ENCODE peak calls at places on chromosomes 12 and 14, in five cellular contexts. B is psoas muscle, W is endothelial cell of umbilical vein, D is tibial nerve, R is tibial artery. P is an unnamed sample. For H3K9me3 and H3K4me1, the result is how much of the 10 kb centered on the place peaks cover.

GRCh38 chr12:57540998-57541397 is 6.0 kb downstream of the DCTN2 start:
- DNase-seq in R (no peak), D (no peak), B (no peak), W (no peak), P (no peak)

GRCh38 chr12:23621910-23622309 is 327.6 kb downstream of the SOX5 start:
- DNase-seq in R (no peak), D (no peak), W (peak), B (no peak), P (no peak)

GRCh38 chr12:86456241-86456640 is 200.1 kb upstream of the MGAT4C start:
- DNase-seq in D (no peak), W (no peak), R (no peak), B (no peak), P (no peak)

GRCh38 chr14:75220097-75220496 is 43.7 kb upstream of the TMED10 start:
- DNase-seq in B (no peak), R (no peak), W (no peak), D (no peak), P (peak)

GRCh38 chr14:76495983-76496382 is 120.0 kb downstream of the ESRRB start:
- DNase-seq in W (no peak), B (no peak), D (no peak), R (no peak), P (no peak)

GRCh38 chr14:64879635-64880381 is at the start of gene SPTB:
- DNase-seq in B (peak), R (no peak), W (no peak), D (no peak), P (peak)

GRCh38 chr14:29630566-29631160 is 297.0 kb downstream of the PRKD1 start:
- DNase-seq in D (no peak), R (no peak), W (no peak), B (no peak), P (no peak)

GRCh38 chr14:74973003-74973614 is 17.7 kb upstream of the PGF start:
- DNase-seq in B (peak), D (no peak), W (peak), R (peak), P (peak)

GRCh38 chr14:92613008-92613658 is 99.6 kb downstream of the RIN3 start:
- DNase-seq in R (no peak), B (no peak), D (no peak), W (no peak), P (peak)

DNA sequence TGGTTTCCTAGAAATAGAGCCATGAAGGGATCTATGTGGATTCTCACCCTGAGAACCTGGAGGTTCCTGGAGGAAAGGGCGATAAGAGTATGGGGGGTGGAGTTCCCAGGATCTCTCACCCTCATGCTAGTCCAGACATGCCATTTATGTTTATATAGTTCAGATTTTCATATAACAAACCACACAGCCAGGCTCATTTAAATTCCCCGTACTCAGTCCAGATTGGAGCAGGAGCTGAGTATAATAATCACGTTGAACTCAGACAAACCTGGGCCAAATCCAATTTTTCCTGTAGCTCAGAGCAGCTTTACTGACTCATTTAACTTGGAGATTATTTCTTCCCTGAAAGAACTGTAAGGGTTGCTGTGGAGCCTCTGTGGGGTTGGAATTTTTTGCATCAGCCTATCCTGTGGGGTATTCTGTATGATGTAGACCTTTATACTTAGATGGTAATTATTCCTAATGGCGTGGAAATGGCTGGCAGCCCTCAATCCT is 660.8 kb downstream of the TMEM121 start:
- DNase-seq in W (no peak), R (no peak), D (no peak), B (no peak), P (no peak)
- H3K9me3 ChIP-seq in W (under half), R (under half), D (under half), B (under half), P (under half)

DNA sequence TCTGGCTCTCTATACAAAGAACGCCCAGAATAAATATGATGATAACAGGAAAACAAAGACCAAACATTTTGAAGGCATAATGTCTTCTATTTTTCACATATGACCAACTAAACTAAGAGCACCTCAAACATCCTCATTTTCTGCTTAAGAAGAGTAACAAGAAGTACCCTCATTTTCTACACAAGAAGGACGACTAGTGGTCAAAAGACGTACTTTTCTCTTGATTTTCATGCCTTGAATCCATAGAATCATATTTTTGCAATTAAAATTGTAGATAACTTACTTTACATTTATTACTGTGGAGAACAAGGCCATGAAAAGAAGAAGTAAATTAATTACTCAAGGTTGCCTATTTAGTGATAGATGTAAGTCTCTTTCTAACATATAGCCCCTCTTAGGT is 358.6 kb downstream of the DUSP6 start:
- DNase-seq in W (peak), D (no peak), R (no peak), B (no peak), P (no peak)
- TF ChIP-seq CTCF in W (peak), D (peak), R (peak), B (peak), P (peak)

GRCh38 chr14:100361626-100362025 is 38.5 kb downstream of the SLC25A47 start:
- DNase-seq in D (no peak), W (no peak), R (no peak), B (no peak), P (no peak)

GRCh38 chr14:100364403-100364802 is 41.3 kb downstream of the SLC25A47 start:
- DNase-seq in W (no peak), B (no peak), D (no peak), R (no peak), P (no peak)

GRCh38 chr14:100359881-100360280 is 36.7 kb downstream of the SLC25A47 start:
- DNase-seq in R (no peak), W (peak), D (no peak), B (no peak), P (no peak)

GRCh38 chr14:100363053-100363452 is 39.9 kb downstream of the SLC25A47 start:
- DNase-seq in W (no peak), B (no peak), D (no peak), R (no peak), P (no peak)

DNA sequence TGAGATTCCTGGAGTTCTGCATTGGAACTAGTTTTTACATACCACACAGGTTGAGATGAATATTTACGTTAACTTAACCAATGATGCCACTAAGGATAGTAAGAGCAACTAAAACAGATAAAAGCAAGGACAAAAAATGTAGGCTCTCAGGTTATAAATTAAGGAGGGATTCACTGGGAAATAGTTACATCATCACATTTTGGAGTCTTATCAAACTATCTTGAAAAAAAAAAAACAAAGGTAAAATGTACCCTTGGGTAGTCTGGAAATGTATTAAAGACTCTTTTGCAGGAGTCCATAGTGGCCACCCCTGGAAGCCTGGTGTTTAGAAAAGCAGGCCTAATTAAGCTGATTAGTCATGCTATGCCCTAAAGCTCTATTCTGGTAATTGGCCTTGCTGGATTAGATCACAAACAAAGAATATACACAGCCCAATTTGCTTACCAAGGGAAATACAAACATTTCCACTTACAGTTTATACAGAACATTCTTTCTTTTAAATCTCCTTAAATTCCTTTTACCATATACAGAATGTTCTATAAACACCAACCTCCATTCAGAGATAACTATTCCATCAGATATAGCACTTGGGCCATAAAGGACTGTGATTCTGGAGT is 39.3 kb downstream of the SLC25A47 start:
- DNase-seq in B (no peak), R (no peak), W (no peak), D (no peak), P (no peak)
- H3K4me1 ChIP-seq in B (under half), R (under half), W (under half), D (under half), P (under half)

GRCh38 chr12:65720739-65721138 is 103.5 kb upstream of the HMGA2 start:
- DNase-seq in R (no peak), D (no peak), W (no peak), B (no peak), P (no peak)
- H3K9me3 ChIP-seq in R (under half), D (under half), W (under half), B (under half), P (under half)

GRCh38 chr12:60684988-60685655 is 1089.3 kb downstream of the SLC16A7 start:
- DNase-seq in R (no peak), B (no peak), W (no peak), D (no peak), P (no peak)

GRCh38 chr12:60693019-60693626 is 1097.3 kb downstream of the SLC16A7 start:
- DNase-seq in W (no peak), R (no peak), B (no peak), D (no peak), P (no peak)

GRCh38 chr12:60689137-60689536 is 1093.3 kb downstream of the SLC16A7 start:
- DNase-seq in B (no peak), W (no peak), R (no peak), D (no peak), P (no peak)
- TF ChIP-seq CTCF in B (no peak), W (no peak), R (no peak), D (no peak), P (no peak)